ENCODE peak calls at places on chromosomes 4 and X, in nine cellular contexts. F is iris pigment epithelial cell; K is OCI-LY7; B is activated B cell treated with CpG ODN at 0.5 μM for 24 hours; I is nephron progenitor cell; O is cardiac fibroblast; Q is activated CD8-positive, alpha-beta memory T cell treated with anti-CD3 and anti-CD28 coated beads for 48 hours; R is D341Med; W is neural crest cell. V is an unnamed sample.

GRCh38 chr4:8238061-8238511 is 31.5 kb upstream of the HTRA3 start:
- DNase-seq in F (no peak), K (peak), B (peak), I (no peak), O (no peak), Q (no peak), R (no peak), W (no peak), V (no peak)

GRCh38 chrX:41127476-41128192 is 42.4 kb downstream of the USP9X start:
- DNase-seq in F (no peak), K (peak), B (no peak), I (no peak), O (no peak), Q (no peak), R (no peak), W (no peak), V (no peak)

GRCh38 chr4:96486563-96486962 is 646.7 kb downstream of the PDHA2 start:
- DNase-seq in F (no peak), K (no peak), B (no peak), I (no peak), O (no peak), Q (no peak), R (no peak), W (no peak), V (no peak)

GRCh38 chrX:123425904-123426303 is 241.8 kb downstream of the GRIA3 start:
- DNase-seq in F (no peak), K (no peak), B (no peak), I (no peak), O (peak), Q (no peak), R (no peak), W (no peak), V (peak)

GRCh38 chr4:42570221-42570620 is 86.7 kb downstream of the ATP8A1 start:
- DNase-seq in F (no peak), K (no peak), B (no peak), I (no peak), O (peak), Q (no peak), R (peak), W (no peak), V (no peak)

GRCh38 chr4:102734591-102735385 is 26.0 kb downstream of the MANBA start:
- DNase-seq in F (peak), K (peak), B (no peak), I (no peak), O (no peak), Q (no peak), R (no peak), W (no peak), V (peak)

GRCh38 chr4:158253350-158253980 is 43.2 kb downstream of the TMEM144 start:
- DNase-seq in F (peak), K (peak), B (no peak), I (peak), O (peak), Q (no peak), R (peak), W (peak), V (peak)

GRCh38 chrX:103215768-103216085 is 819 bp downstream of the BEX4 start:
- DNase-seq in F (peak), K (no peak), B (no peak), I (no peak), O (no peak), Q (no peak), R (peak), W (no peak), V (no peak)

GRCh38 chr4:138815811-138816210 is 199.8 kb upstream of the NOCT start:
- DNase-seq in F (no peak), K (no peak), B (no peak), I (no peak), O (no peak), Q (no peak), R (no peak), W (no peak), V (no peak)

GRCh38 chrX:153813161-153813560 is 17.2 kb downstream of the PDZD4 start:
- DNase-seq in F (no peak), K (no peak), B (no peak), I (no peak), O (no peak), Q (no peak), R (no peak), W (no peak), V (no peak)

GRCh38 chrX:150935466-150935865 is 37.0 kb upstream of the CD99L2 start:
- DNase-seq in F (peak), K (no peak), B (no peak), I (no peak), O (peak), Q (no peak), R (no peak), W (no peak), V (peak)

GRCh38 chr4:109395694-109396093 is 37.9 kb upstream of the SEC24B start:
- DNase-seq in F (no peak), K (no peak), B (no peak), I (peak), O (no peak), Q (no peak), R (no peak), W (no peak), V (no peak)

GRCh38 chr4:161704653-161705052 is 459.1 kb downstream of the FSTL5 start:
- DNase-seq in F (no peak), K (no peak), B (no peak), I (no peak), O (no peak), Q (no peak), R (peak), W (no peak), V (no peak)

GRCh38 chrX:70826715-70827114 is 81.8 kb downstream of the TEX11 start:
- DNase-seq in F (no peak), K (no peak), B (no peak), I (no peak), O (no peak), Q (no peak), R (no peak), W (no peak), V (no peak)

GRCh38 chrX:142601792-142602191 is 396.7 kb upstream of the MAGEC2 start:
- DNase-seq in F (no peak), K (no peak), B (no peak), I (no peak), O (no peak), Q (no peak), R (no peak), W (no peak), V (no peak)

V was measured in stromal cell of bone marrow.